ENCODE peak calls at places on chromosomes 11 and 22, in four cellular contexts. S is A549, W is endothelial cell of umbilical vein, J is K562. V is an unnamed sample.

GRCh38 chr11:106470230-106470629 is 392.8 kb downstream of the AASDHPPT start:
- DNase-seq in S (no peak), W (no peak), J (no peak), V (no peak)

GRCh38 chr11:32987851-32988250 is 27.8 kb upstream of the DEPDC7 start:
- DNase-seq in S (no peak), W (no peak), J (no peak), V (no peak)

GRCh38 chr11:117282956-117283355 is 8.2 kb upstream of the BACE1-AS start:
- DNase-seq in S (no peak), W (no peak), J (no peak), V (no peak)

GRCh38 chr11:3888210-3888609 is 32.7 kb downstream of the STIM1 start:
- DNase-seq in S (no peak), W (no peak), J (no peak), V (no peak)

GRCh38 chr11:17747131-17747955 is 12.8 kb downstream of the KCNC1 start:
- DNase-seq in S (no peak), W (no peak), J (no peak), V (no peak)

GRCh38 chr22:26304730-26305129 is 124.3 kb upstream of the ASPHD2 start:
- DNase-seq in S (no peak), W (no peak), J (no peak), V (no peak)

GRCh38 chr22:37218399-37218770 is 6.1 kb upstream of the SSTR3 start:
- DNase-seq in S (no peak), W (no peak), J (no peak), V (no peak)

GRCh38 chr11:65116370-65117205 is 913 bp downstream of the ZNHIT2 start:
- DNase-seq in S (no peak), W (peak; percentile 38), J (peak; percentile 38), V (no peak)

GRCh38 chr11:117970400-117971024 is 15.7 kb upstream of the IL10RA start:
- DNase-seq in S (no peak), W (peak; percentile 50), J (no peak), V (no peak)

GRCh38 chr22:33007485-33007884 is 50.7 kb downstream of the SYN3 start:
- DNase-seq in S (no peak), W (no peak), J (no peak), V (no peak)

GRCh38 chr11:1336836-1337646 is 27.6 kb upstream of the TOLLIP start:
- DNase-seq in S (no peak), W (no peak), J (no peak), V (peak; percentile 55)

GRCh38 chr22:24148586-24148985 is 32.7 kb upstream of the SUSD2 start:
- DNase-seq in S (no peak), W (no peak), J (no peak), V (no peak)

GRCh38 chr11:12264361-12264760 is 113.0 kb upstream of the PARVA start:
- DNase-seq in S (no peak), W (no peak), J (no peak), V (no peak)

GRCh38 chr11:122803306-122803705 is 35.0 kb upstream of the CRTAM start:
- DNase-seq in S (no peak), W (no peak), J (no peak), V (no peak)

GRCh38 chr11:110410638-110411037 is 19.1 kb upstream of the FDX1 start:
- DNase-seq in S (no peak), W (no peak), J (no peak), V (no peak)

GRCh38 chr11:66081505-66081904 is 11.4 kb downstream of the PACS1 start:
- DNase-seq in S (no peak), W (peak; percentile 44), J (no peak), V (no peak)

GRCh38 chr11:68213555-68214172 is 568 bp upstream of the KMT5B start:
- DNase-seq in S (peak; percentile 66), W (peak; percentile 87), J (peak; percentile 85), V (peak; percentile 78)

GRCh38 chr22:46829140-46829891 is 66.9 kb downstream of the TBC1D22A start:
- DNase-seq in S (peak; percentile 72), W (peak; percentile 92), J (no peak), V (no peak)

GRCh38 chr22:37063436-37064420 is 12.2 kb downstream of the KCTD17 start:
- DNase-seq in S (no peak), W (no peak), J (no peak), V (no peak)

GRCh38 chr11:46383404-46383758 is 1.9 kb downstream of the MDK start:
- DNase-seq in S (no peak), W (no peak), J (no peak), V (no peak)

GRCh38 chr11:46381046-46381835 is at the start of gene MDK:
- DNase-seq in S (no peak), W (peak; percentile 37), J (peak; percentile 92), V (peak; percentile 77)

GRCh38 chr11:46381836-46382643 is 571 bp downstream of the MDK start:
- DNase-seq in S (no peak), W (peak; percentile 52), J (peak; percentile 71), V (peak; percentile 46)

GRCh38 chr11:46383974-46384701 is 2.7 kb downstream of the MDK start:
- DNase-seq in S (no peak), W (no peak), J (no peak), V (no peak)

GRCh38 chr11:46382644-46383403 is 1.4 kb downstream of the MDK start:
- DNase-seq in S (peak; percentile 90), W (peak; percentile 30), J (no peak), V (peak; percentile 61)
- TF ChIP-seq JUN in S (no peak), W (no peak), J (no peak), V (no peak)

DNA sequence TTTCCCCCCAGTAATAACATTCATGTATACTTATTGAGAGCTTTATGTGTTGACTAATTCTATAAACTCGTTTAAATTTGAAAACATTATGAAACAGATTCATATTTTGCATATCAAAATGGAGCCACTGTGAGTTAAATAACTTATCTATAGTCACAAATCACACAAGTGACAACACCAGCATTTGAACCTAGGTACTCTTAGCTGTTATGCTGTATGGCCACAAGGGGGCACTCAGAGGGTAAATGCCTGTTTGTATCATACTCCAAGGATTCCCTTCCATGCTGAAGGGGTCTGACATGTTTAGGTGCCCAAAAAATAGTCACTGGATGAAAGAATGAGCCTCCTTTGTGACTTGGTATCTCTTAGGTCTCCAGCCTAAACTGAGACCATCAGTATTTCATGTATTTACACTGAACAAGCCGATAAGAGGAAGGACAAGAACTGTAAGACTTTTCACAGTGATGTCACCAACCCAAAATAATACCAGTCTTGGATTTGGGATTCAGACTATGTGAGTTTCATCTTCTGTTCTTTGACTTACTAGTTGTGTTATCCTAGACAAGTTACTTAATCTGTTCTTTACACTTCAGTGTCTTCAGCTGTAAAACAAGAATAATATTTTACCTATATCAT is 12.2 kb upstream of the OR52D1 start:
- DNase-seq in S (peak; percentile 52), W (peak; percentile 56), J (peak; percentile 69), V (peak; percentile 43)
- TF ChIP-seq JUN in S (no peak), W (no peak), J (no peak), V (no peak)

GRCh38 chr22:16783453-16783852 is 41.8 kb downstream of the XKR3 start:
- DNase-seq in S (no peak), W (no peak), J (no peak), V (no peak)
- TF ChIP-seq JUN in S (no peak), W (no peak), J (no peak), V (no peak)

GRCh38 chr11:95068549-95068948 is 1.8 kb downstream of the SRSF8 start:
- DNase-seq in S (peak; percentile 53), W (peak; percentile 93), J (peak; percentile 16), V (no peak)
- TF ChIP-seq JUN in S (peak; percentile 17), W (no peak), J (peak; percentile 75), V (no peak)

V was measured in WTC11.